ENCODE peak calls at places on chromosomes 6 and 20, in eight cellular contexts. J is left ventricle myocardium inferior; R is upper lobe of right lung; N is tibial artery; M is esophagus muscularis mucosa; W is uterus; V is fibroblast of lung; L is CD8-positive, alpha-beta T cell. P is an unnamed sample.
A peak's percentile ranks its signal among the peaks of the same experiment; 100 is the strongest.

GRCh38 chr6:148440877-148441453 is 98.3 kb downstream of the SASH1 start:
- DNase-seq in J (peak; percentile 68), R (peak; percentile 78), N (peak; percentile 87), M (no peak), W (peak; percentile 74), V (peak; percentile 86), L (no peak), P (peak; percentile 97)

GRCh38 chr20:16475225-16475624 is 98.0 kb downstream of the KIF16B start:
- DNase-seq in J (no peak), R (no peak), N (no peak), M (no peak), W (no peak), V (peak; percentile 50), L (no peak), P (peak; percentile 40)

GRCh38 chr20:45456632-45457031 is 12.9 kb upstream of the WFDC2 start:
- DNase-seq in J (no peak), R (no peak), N (no peak), M (no peak), W (no peak), V (no peak), L (no peak), P (no peak)

GRCh38 chr20:51767018-51767866 is 948 bp downstream of the ATP9A start:
- DNase-seq in J (peak; percentile 65), R (peak; percentile 94), N (peak; percentile 82), M (no peak), W (peak; percentile 64), V (peak; percentile 36), L (peak; percentile 48), P (peak; percentile 16)

GRCh38 chr6:12246900-12247299 is 43.3 kb upstream of the EDN1 start:
- DNase-seq in J (no peak), R (no peak), N (no peak), M (no peak), W (no peak), V (no peak), L (no peak), P (no peak)

GRCh38 chr6:166691199-166691598 is 64.1 kb upstream of the RPS6KA2 start:
- DNase-seq in J (peak; percentile 70), R (peak; percentile 64), N (no peak), M (no peak), W (peak; percentile 52), V (peak; percentile 82), L (no peak), P (peak; percentile 49)

GRCh38 chr6:119467478-119468081 is 118.0 kb upstream of the MAN1A1 start:
- DNase-seq in J (no peak), R (no peak), N (no peak), M (no peak), W (no peak), V (peak; percentile 65), L (no peak), P (peak; percentile 72)

GRCh38 chr6:83707829-83708545 is 914 bp downstream of the SNAP91 start:
- DNase-seq in J (no peak), R (peak; percentile 62), N (no peak), M (no peak), W (no peak), V (peak; percentile 5), L (no peak), P (no peak)

GRCh38 chr20:45016089-45016641 is 49.9 kb downstream of the STK4 start:
- DNase-seq in J (no peak), R (no peak), N (no peak), M (no peak), W (no peak), V (peak; percentile 85), L (no peak), P (peak; percentile 95)

GRCh38 chr20:34220581-34220980 is 20.6 kb upstream of the ASIP start:
- DNase-seq in J (no peak), R (no peak), N (no peak), M (peak; percentile 8), W (no peak), V (peak; percentile 79), L (no peak), P (peak; percentile 46)

GRCh38 chr6:108665495-108666196 is 104.9 kb downstream of the FOXO3 start:
- DNase-seq in J (no peak), R (no peak), N (no peak), M (no peak), W (no peak), V (no peak), L (no peak), P (no peak)

GRCh38 chr6:139144490-139145085 is 9.7 kb downstream of the HECA start:
- DNase-seq in J (no peak), R (no peak), N (no peak), M (no peak), W (no peak), V (no peak), L (no peak), P (no peak)

GRCh38 chr6:78436335-78436734 is 431.0 kb upstream of the IRAK1BP1 start:
- DNase-seq in J (no peak), R (no peak), N (no peak), M (no peak), W (no peak), V (peak; percentile 20), L (no peak), P (peak; percentile 59)

GRCh38 chr6:73514746-73515110 is 6.1 kb downstream of the EEF1A1 start:
- DNase-seq in J (no peak), R (no peak), N (no peak), M (no peak), W (no peak), V (no peak), L (no peak), P (peak; percentile 34)

GRCh38 chr6:141685416-141685815 is 447.3 kb upstream of the GJE1 start:
- DNase-seq in J (no peak), R (no peak), N (no peak), M (no peak), W (no peak), V (peak; percentile 18), L (no peak), P (no peak)

GRCh38 chr6:45376310-45377040 is 1.3 kb downstream of the SUPT3H start:
- DNase-seq in J (no peak), R (no peak), N (no peak), M (no peak), W (no peak), V (peak; percentile 67), L (no peak), P (peak; percentile 84)

GRCh38 chr20:12928755-12929401 is 79.9 kb upstream of the SPTLC3 start:
- DNase-seq in J (no peak), R (no peak), N (no peak), M (no peak), W (no peak), V (peak; percentile 93), L (no peak), P (peak; percentile 71)
- TF ChIP-seq CTCF in J (no peak), R (no peak), N (no peak), M (no peak), W (no peak), V (no peak), L (no peak), P (no peak)

GRCh38 chr20:57394087-57395082 is 3.2 kb downstream of the RBM38 start:
- DNase-seq in J (no peak), R (peak; percentile 65), N (no peak), M (no peak), W (no peak), V (no peak), L (no peak), P (no peak)
- H3K4me3 ChIP-seq in J (peak overlapping the region; percentile 80), R (no peak overlapping the region), N (no peak overlapping the region), M (peak overlapping the region; percentile 90), W (no peak overlapping the region), V (no peak overlapping the region), L (peak overlapping the region; percentile 98), P (no peak overlapping the region)

GRCh38 chr6:31478186-31478950 is 19.6 kb upstream of the MICB start:
- DNase-seq in J (no peak), R (no peak), N (no peak), M (peak; percentile 70), W (no peak), V (no peak), L (no peak), P (no peak)

GRCh38 chr6:31477521-31477920 is 20.4 kb upstream of the MICB start:
- DNase-seq in J (no peak), R (no peak), N (no peak), M (peak; percentile 80), W (no peak), V (no peak), L (no peak), P (no peak)

GRCh38 chr6:31474871-31475286 is 23.1 kb upstream of the MICB start:
- DNase-seq in J (no peak), R (no peak), N (no peak), M (peak; percentile 79), W (no peak), V (no peak), L (no peak), P (no peak)

GRCh38 chr6:31473780-31474725 is 23.9 kb upstream of the MICB start:
- DNase-seq in J (no peak), R (no peak), N (no peak), M (peak; percentile 89), W (no peak), V (peak; percentile 72), L (no peak), P (peak; percentile 74)

DNA sequence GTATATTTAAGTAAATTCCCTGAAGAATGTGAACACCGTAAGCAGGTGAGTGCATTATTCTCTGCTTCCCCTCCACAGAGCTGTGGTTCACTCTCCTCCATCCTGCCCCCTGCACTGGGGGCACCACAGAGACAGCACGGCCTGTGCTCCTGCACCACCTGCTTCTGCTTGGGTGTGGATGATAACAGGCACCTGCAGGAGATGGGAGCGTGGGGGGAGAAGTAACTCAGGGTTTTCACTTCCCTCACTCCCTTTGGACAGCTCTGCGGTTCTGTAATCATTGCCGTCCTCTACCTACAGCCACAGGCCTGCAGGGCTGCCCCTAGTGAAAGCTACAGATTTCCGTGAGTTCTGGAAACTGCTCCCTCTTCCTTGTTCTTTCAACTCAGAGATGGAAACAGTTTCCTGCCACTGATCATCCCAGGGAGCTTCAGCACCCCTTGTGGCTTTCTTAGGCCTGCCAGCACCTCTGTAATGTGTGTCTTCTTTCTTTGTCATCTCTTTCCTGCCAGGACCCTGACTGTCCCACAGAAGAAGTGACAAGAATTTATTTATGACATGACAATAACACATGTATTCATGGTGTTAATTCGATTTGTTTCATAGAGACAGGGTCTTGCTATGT is 21.3 kb upstream of the MICB start:
- DNase-seq in J (no peak), R (no peak), N (no peak), M (peak; percentile 47), W (no peak), V (no peak), L (no peak), P (no peak)
- TF ChIP-seq CTCF in J (no peak), R (no peak), N (no peak), M (no peak), W (no peak), V (no peak), L (no peak), P (no peak)

GRCh38 chr6:4849214-4849613 is 73.0 kb downstream of the CDYL start:
- DNase-seq in J (no peak), R (no peak), N (no peak), M (no peak), W (no peak), V (peak; percentile 45), L (no peak), P (no peak)

GRCh38 chr6:4852938-4853337 is 76.7 kb downstream of the CDYL start:
- DNase-seq in J (no peak), R (no peak), N (no peak), M (no peak), W (no peak), V (no peak), L (no peak), P (no peak)

GRCh38 chr6:4849628-4850027 is 73.4 kb downstream of the CDYL start:
- DNase-seq in J (no peak), R (no peak), N (no peak), M (no peak), W (no peak), V (no peak), L (no peak), P (no peak)

GRCh38 chr6:4853349-4853748 is 77.1 kb downstream of the CDYL start:
- DNase-seq in J (no peak), R (no peak), N (no peak), M (no peak), W (no peak), V (no peak), L (no peak), P (no peak)

GRCh38 chr6:4851035-4851434 is 74.8 kb downstream of the CDYL start:
- DNase-seq in J (no peak), R (no peak), N (no peak), M (no peak), W (no peak), V (no peak), L (no peak), P (no peak)
- H3K4me3 ChIP-seq in J (no peak overlapping the region), R (no peak overlapping the region), N (no peak overlapping the region), M (no peak overlapping the region), W (no peak overlapping the region), V (no peak overlapping the region), L (no peak overlapping the region), P (no peak overlapping the region)

P was measured in fibroblast of the aortic adventitia.